ENCODE peak calls at places on chromosomes 11 and 22, in eight cellular contexts. One of them, this sample, is unnamed.

GRCh38 chr11:20127671-20128527 is 32.4 kb downstream of the DBX1 start:
- DNase-seq in Panc1: no peak
- DNase-seq in GM23338: peak
- DNase-seq in H1: peak
- DNase-seq in stomach: peak
- DNase-seq in endothelial cell of umbilical vein: peak
- DNase-seq in HCT116: peak
- DNase-seq in breast epithelium: peak
- DNase-seq in this sample: no peak

GRCh38 chr22:46087816-46088277 is 62.5 kb upstream of the PPARA start:
- DNase-seq in Panc1: no peak
- DNase-seq in GM23338: no peak
- DNase-seq in H1: no peak
- DNase-seq in stomach: peak
- DNase-seq in endothelial cell of umbilical vein: peak
- DNase-seq in HCT116: no peak
- DNase-seq in breast epithelium: peak
- DNase-seq in this sample: peak

GRCh38 chr22:33315954-33316353 is 257.8 kb upstream of the SYN3 start:
- DNase-seq in Panc1: no peak
- DNase-seq in GM23338: no peak
- DNase-seq in H1: no peak
- DNase-seq in stomach: no peak
- DNase-seq in endothelial cell of umbilical vein: no peak
- DNase-seq in HCT116: no peak
- DNase-seq in breast epithelium: no peak
- DNase-seq in this sample: no peak

GRCh38 chr22:44915441-44915840 is 94.4 kb downstream of the PHF21B start:
- DNase-seq in Panc1: no peak
- DNase-seq in GM23338: no peak
- DNase-seq in H1: no peak
- DNase-seq in stomach: no peak
- DNase-seq in endothelial cell of umbilical vein: no peak
- DNase-seq in HCT116: no peak
- DNase-seq in breast epithelium: no peak
- DNase-seq in this sample: no peak

GRCh38 chr11:42077794-42078193 is 618.3 kb upstream of the LRRC4C start:
- DNase-seq in Panc1: no peak
- DNase-seq in GM23338: no peak
- DNase-seq in H1: no peak
- DNase-seq in stomach: no peak
- DNase-seq in endothelial cell of umbilical vein: no peak
- DNase-seq in HCT116: no peak
- DNase-seq in breast epithelium: no peak
- DNase-seq in this sample: no peak

GRCh38 chr11:15526859-15527450 is 412.2 kb downstream of the INSC start:
- DNase-seq in Panc1: no peak
- DNase-seq in GM23338: no peak
- DNase-seq in H1: no peak
- DNase-seq in stomach: no peak
- DNase-seq in endothelial cell of umbilical vein: no peak
- DNase-seq in HCT116: no peak
- DNase-seq in breast epithelium: no peak
- DNase-seq in this sample: no peak

GRCh38 chr22:27370281-27370680 is 431.3 kb downstream of the MN1 start:
- DNase-seq in Panc1: no peak
- DNase-seq in GM23338: no peak
- DNase-seq in H1: no peak
- DNase-seq in stomach: no peak
- DNase-seq in endothelial cell of umbilical vein: no peak
- DNase-seq in HCT116: no peak
- DNase-seq in breast epithelium: no peak
- DNase-seq in this sample: no peak

GRCh38 chr11:123580557-123581275 is 73.7 kb downstream of the SCN3B start:
- DNase-seq in Panc1: peak
- DNase-seq in GM23338: peak
- DNase-seq in H1: peak
- DNase-seq in stomach: peak
- DNase-seq in endothelial cell of umbilical vein: peak
- DNase-seq in HCT116: peak
- DNase-seq in breast epithelium: peak
- DNase-seq in this sample: peak

GRCh38 chr11:118180300-118180703 is 3.9 kb upstream of the SCN2B start:
- DNase-seq in Panc1: no peak
- DNase-seq in GM23338: peak
- DNase-seq in H1: peak
- DNase-seq in stomach: no peak
- DNase-seq in endothelial cell of umbilical vein: no peak
- DNase-seq in HCT116: peak
- DNase-seq in breast epithelium: peak
- DNase-seq in this sample: no peak

GRCh38 chr11:95892892-95893570 is 30.9 kb downstream of the MTMR2 start:
- DNase-seq in Panc1: no peak
- DNase-seq in GM23338: no peak
- DNase-seq in H1: no peak
- DNase-seq in stomach: no peak
- DNase-seq in endothelial cell of umbilical vein: no peak
- DNase-seq in HCT116: no peak
- DNase-seq in breast epithelium: no peak
- DNase-seq in this sample: no peak

GRCh38 chr11:45193695-45194094 is 47.3 kb downstream of the PRDM11 start:
- DNase-seq in Panc1: no peak
- DNase-seq in GM23338: no peak
- DNase-seq in H1: no peak
- DNase-seq in stomach: no peak
- DNase-seq in endothelial cell of umbilical vein: no peak
- DNase-seq in HCT116: no peak
- DNase-seq in breast epithelium: no peak
- DNase-seq in this sample: no peak

GRCh38 chr22:45548991-45549736 is 46.5 kb downstream of the FBLN1 start:
- DNase-seq in Panc1: no peak
- DNase-seq in GM23338: peak
- DNase-seq in H1: no peak
- DNase-seq in stomach: peak
- DNase-seq in endothelial cell of umbilical vein: no peak
- DNase-seq in HCT116: peak
- DNase-seq in breast epithelium: peak
- DNase-seq in this sample: no peak

GRCh38 chr11:86228269-86228966 is 16.1 kb upstream of the EED start:
- DNase-seq in Panc1: no peak
- DNase-seq in GM23338: no peak
- DNase-seq in H1: no peak
- DNase-seq in stomach: no peak
- DNase-seq in endothelial cell of umbilical vein: no peak
- DNase-seq in HCT116: no peak
- DNase-seq in breast epithelium: no peak
- DNase-seq in this sample: no peak

GRCh38 chr22:50184004-50184461 is 1.7 kb upstream of the TRABD start:
- DNase-seq in Panc1: no peak
- DNase-seq in GM23338: peak
- DNase-seq in H1: no peak
- DNase-seq in stomach: peak
- DNase-seq in endothelial cell of umbilical vein: no peak
- DNase-seq in HCT116: no peak
- DNase-seq in breast epithelium: peak
- DNase-seq in this sample: peak

GRCh38 chr11:43797866-43798265 is 82.8 kb upstream of the ALKBH3 start:
- DNase-seq in Panc1: no peak
- DNase-seq in GM23338: no peak
- DNase-seq in H1: no peak
- DNase-seq in stomach: no peak
- DNase-seq in endothelial cell of umbilical vein: no peak
- DNase-seq in HCT116: no peak
- DNase-seq in breast epithelium: no peak
- DNase-seq in this sample: no peak

GRCh38 chr11:12167098-12167999 is 57.0 kb downstream of the MICAL2 start:
- DNase-seq in Panc1: peak
- DNase-seq in GM23338: no peak
- DNase-seq in H1: no peak
- DNase-seq in stomach: no peak
- DNase-seq in endothelial cell of umbilical vein: peak
- DNase-seq in HCT116: peak
- DNase-seq in breast epithelium: no peak
- DNase-seq in this sample: peak

GRCh38 chr11:62880231-62880802 is 379 bp upstream of the SLC3A2 start:
- DNase-seq in Panc1: no peak
- DNase-seq in GM23338: no peak
- DNase-seq in H1: no peak
- DNase-seq in stomach: no peak
- DNase-seq in endothelial cell of umbilical vein: peak
- DNase-seq in HCT116: no peak
- DNase-seq in breast epithelium: peak
- DNase-seq in this sample: no peak

GRCh38 chr11:62882428-62882742 is 1.7 kb downstream of the SLC3A2 start:
- DNase-seq in Panc1: no peak
- DNase-seq in GM23338: no peak
- DNase-seq in H1: no peak
- DNase-seq in stomach: no peak
- DNase-seq in endothelial cell of umbilical vein: no peak
- DNase-seq in HCT116: no peak
- DNase-seq in breast epithelium: no peak
- DNase-seq in this sample: no peak

GRCh38 chr11:62880803-62881578 is at the start of gene SLC3A2:
- DNase-seq in Panc1: peak
- DNase-seq in GM23338: peak
- DNase-seq in H1: peak
- DNase-seq in stomach: peak
- DNase-seq in endothelial cell of umbilical vein: peak
- DNase-seq in HCT116: peak
- DNase-seq in breast epithelium: peak
- DNase-seq in this sample: peak

GRCh38 chr11:62882811-62883496 is 2.3 kb downstream of the SLC3A2 start:
- DNase-seq in Panc1: no peak
- DNase-seq in GM23338: no peak
- DNase-seq in H1: no peak
- DNase-seq in stomach: no peak
- DNase-seq in endothelial cell of umbilical vein: peak
- DNase-seq in HCT116: no peak
- DNase-seq in breast epithelium: no peak
- DNase-seq in this sample: no peak

GRCh38 chr11:62881579-62882427 is 1.1 kb downstream of the SLC3A2 start:
- DNase-seq in Panc1: peak
- DNase-seq in GM23338: peak
- DNase-seq in H1: no peak
- DNase-seq in stomach: peak
- DNase-seq in endothelial cell of umbilical vein: peak
- DNase-seq in HCT116: peak
- DNase-seq in breast epithelium: peak
- DNase-seq in this sample: peak
- TF ChIP-seq CTCF in Panc1: peak
- TF ChIP-seq CTCF in GM23338: no peak
- TF ChIP-seq CTCF in H1: no peak
- TF ChIP-seq CTCF in stomach: no peak
- TF ChIP-seq CTCF in endothelial cell of umbilical vein: no peak
- TF ChIP-seq CTCF in HCT116: no peak
- TF ChIP-seq CTCF in breast epithelium: no peak
- TF ChIP-seq CTCF in this sample: no peak

GRCh38 chr11:87879118-87879517 is 296.1 kb downstream of the RAB38 start:
- DNase-seq in Panc1: no peak
- DNase-seq in GM23338: no peak
- DNase-seq in H1: no peak
- DNase-seq in stomach: no peak
- DNase-seq in endothelial cell of umbilical vein: no peak
- DNase-seq in HCT116: no peak
- DNase-seq in breast epithelium: no peak
- DNase-seq in this sample: no peak

GRCh38 chr11:87878373-87878779 is 296.9 kb downstream of the RAB38 start:
- DNase-seq in Panc1: peak
- DNase-seq in GM23338: peak
- DNase-seq in H1: no peak
- DNase-seq in stomach: no peak
- DNase-seq in endothelial cell of umbilical vein: peak
- DNase-seq in HCT116: peak
- DNase-seq in breast epithelium: no peak
- DNase-seq in this sample: no peak
- TF ChIP-seq POLR2AphosphoS5 in Panc1: no peak
- TF ChIP-seq POLR2AphosphoS5 in GM23338: no peak
- TF ChIP-seq POLR2AphosphoS5 in H1: no peak
- TF ChIP-seq POLR2AphosphoS5 in stomach: no peak
- TF ChIP-seq POLR2AphosphoS5 in endothelial cell of umbilical vein: no peak
- TF ChIP-seq POLR2AphosphoS5 in HCT116: no peak
- TF ChIP-seq POLR2AphosphoS5 in breast epithelium: no peak
- TF ChIP-seq POLR2AphosphoS5 in this sample: no peak

DNA sequence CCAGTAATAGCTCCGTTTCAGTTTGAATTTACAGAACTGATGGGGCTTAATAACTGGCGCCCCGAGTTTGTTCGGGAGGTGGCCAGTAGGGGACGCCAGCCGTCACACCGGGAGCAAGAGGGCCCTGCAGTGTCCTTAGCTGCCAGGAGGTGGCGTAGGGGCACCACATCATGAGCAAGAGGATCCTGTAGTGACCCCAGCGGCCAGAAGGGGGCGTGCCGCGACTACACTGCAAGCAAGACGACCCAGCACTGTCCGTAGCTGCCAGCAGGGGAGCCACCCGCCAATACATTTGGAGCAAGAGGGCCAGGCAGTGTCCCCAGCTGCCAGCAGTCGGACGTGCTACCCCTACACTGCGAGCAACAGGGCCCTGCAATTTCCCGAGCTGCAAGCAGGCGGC is 663.7 kb upstream of the B3GAT1 start:
- DNase-seq in Panc1: no peak
- DNase-seq in GM23338: peak
- DNase-seq in H1: peak
- DNase-seq in stomach: peak
- DNase-seq in endothelial cell of umbilical vein: peak
- DNase-seq in HCT116: peak
- DNase-seq in breast epithelium: peak
- DNase-seq in this sample: peak
- H3K4me3 ChIP-seq in Panc1: no peak
- H3K4me3 ChIP-seq in GM23338: no peak
- H3K4me3 ChIP-seq in H1: no peak
- H3K4me3 ChIP-seq in stomach: no peak
- H3K4me3 ChIP-seq in endothelial cell of umbilical vein: no peak
- H3K4me3 ChIP-seq in HCT116: no peak
- H3K4me3 ChIP-seq in breast epithelium: no peak
- H3K4me3 ChIP-seq in this sample: no peak

GRCh38 chr11:34653031-34653430 is 32.1 kb downstream of the EHF start:
- DNase-seq in Panc1: no peak
- DNase-seq in GM23338: no peak
- DNase-seq in H1: no peak
- DNase-seq in stomach: no peak
- DNase-seq in endothelial cell of umbilical vein: no peak
- DNase-seq in HCT116: no peak
- DNase-seq in breast epithelium: no peak
- DNase-seq in this sample: no peak

GRCh38 chr11:34654491-34655334 is 33.8 kb downstream of the EHF start:
- DNase-seq in Panc1: peak
- DNase-seq in GM23338: peak
- DNase-seq in H1: no peak
- DNase-seq in stomach: peak
- DNase-seq in endothelial cell of umbilical vein: no peak
- DNase-seq in HCT116: peak
- DNase-seq in breast epithelium: peak
- DNase-seq in this sample: peak

GRCh38 chr11:34655335-34656008 is 34.6 kb downstream of the EHF start:
- DNase-seq in Panc1: no peak
- DNase-seq in GM23338: no peak
- DNase-seq in H1: no peak
- DNase-seq in stomach: no peak
- DNase-seq in endothelial cell of umbilical vein: no peak
- DNase-seq in HCT116: no peak
- DNase-seq in breast epithelium: no peak
- DNase-seq in this sample: no peak

GRCh38 chr11:34652191-34652958 is 31.5 kb downstream of the EHF start:
- DNase-seq in Panc1: no peak
- DNase-seq in GM23338: no peak
- DNase-seq in H1: no peak
- DNase-seq in stomach: no peak
- DNase-seq in endothelial cell of umbilical vein: no peak
- DNase-seq in HCT116: no peak
- DNase-seq in breast epithelium: no peak
- DNase-seq in this sample: no peak

GRCh38 chr11:34653851-34654490 is 33.1 kb downstream of the EHF start:
- DNase-seq in Panc1: peak
- DNase-seq in GM23338: no peak
- DNase-seq in H1: no peak
- DNase-seq in stomach: peak
- DNase-seq in endothelial cell of umbilical vein: no peak
- DNase-seq in HCT116: peak
- DNase-seq in breast epithelium: peak
- DNase-seq in this sample: peak
- TF ChIP-seq CTCF in Panc1: peak
- TF ChIP-seq CTCF in GM23338: peak
- TF ChIP-seq CTCF in H1: no peak
- TF ChIP-seq CTCF in stomach: no peak
- TF ChIP-seq CTCF in endothelial cell of umbilical vein: no peak
- TF ChIP-seq CTCF in HCT116: no peak
- TF ChIP-seq CTCF in breast epithelium: no peak
- TF ChIP-seq CTCF in this sample: no peak